ENCODE peak calls at places on chromosomes 2 and 18, in nine cellular contexts. S is BE2C; Q is adipocyte; L is H1; K is fibroblast of lung; P is CD8-positive, alpha-beta T cell; H is SJSA1; C is aorta; R is CD4-positive, CD25-positive, alpha-beta regulatory T cell. T is an unnamed sample. For H3K9me3 and H3K4me1, the result is how much of the 10 kb centered on the place peaks cover.

GRCh38 chr2:207782238-207783030 is 12.7 kb upstream of the FZD5 start:
- DNase-seq in H (no peak), C (no peak), L (no peak), P (no peak), Q (no peak), S (no peak), K (no peak), R (no peak), T (no peak)

GRCh38 chr2:207252979-207253640 is 87.4 kb upstream of the KLF7 start:
- DNase-seq in H (no peak), P (no peak), R (no peak), L (no peak), Q (peak), C (no peak), K (peak), S (peak), T (no peak)

GRCh38 chr2:223416826-223417610 is 185.1 kb downstream of the SCG2 start:
- DNase-seq in H (no peak), C (no peak), K (peak), R (no peak), P (no peak), L (no peak), S (no peak), Q (peak), T (no peak)

GRCh38 chr2:226798422-226799210 is 1.0 kb downstream of the IRS1 start:
- DNase-seq in K (peak), Q (peak), C (no peak), L (no peak), H (peak), R (peak), P (peak), S (peak), T (peak)

GRCh38 chr18:75162467-75162866 is 46.5 kb downstream of the PTGR3 start:
- DNase-seq in R (no peak), C (no peak), Q (peak), S (no peak), K (peak), P (no peak), H (no peak), L (no peak), T (no peak)

GRCh38 chr2:54240515-54241219 is 15.4 kb downstream of the TSPYL6 start:
- DNase-seq in S (no peak), K (peak), H (no peak), L (peak), R (no peak), C (no peak), Q (peak), P (no peak), T (peak)

GRCh38 chr2:63850204-63850571 is 8.5 kb downstream of the UGP2 start:
- DNase-seq in S (no peak), Q (no peak), C (no peak), H (no peak), P (no peak), L (no peak), K (no peak), R (no peak), T (no peak)

GRCh38 chr18:13474907-13475306 is 251.5 kb downstream of the FAM210A start:
- DNase-seq in C (no peak), S (no peak), L (no peak), Q (no peak), P (no peak), R (no peak), H (no peak), K (peak), T (no peak)

GRCh38 chr2:103464831-103465230 is 703.0 kb downstream of the TMEM182 start:
- DNase-seq in P (no peak), Q (no peak), L (no peak), C (no peak), K (no peak), H (no peak), R (no peak), S (no peak), T (no peak)

GRCh38 chr2:23327897-23328296 is 57.1 kb upstream of the KLHL29 start:
- DNase-seq in L (no peak), S (no peak), K (no peak), P (no peak), R (no peak), Q (no peak), H (no peak), C (no peak), T (no peak)

GRCh38 chr2:226673314-226673723 is 126.3 kb downstream of the IRS1 start:
- DNase-seq in P (no peak), Q (peak), S (peak), C (no peak), K (peak), R (no peak), L (no peak), H (peak), T (peak)

GRCh38 chr2:29759342-29759741 is 162.0 kb downstream of the ALK start:
- DNase-seq in P (no peak), R (no peak), C (no peak), K (no peak), Q (peak), L (no peak), H (no peak), S (no peak), T (no peak)

GRCh38 chr2:9308186-9308955 is 101.8 kb downstream of the ASAP2 start:
- DNase-seq in P (no peak), L (no peak), C (no peak), H (no peak), Q (no peak), K (peak), R (no peak), S (no peak), T (no peak)

GRCh38 chr2:40283111-40283909 is 168.6 kb downstream of the SLC8A1 start:
- DNase-seq in S (no peak), P (no peak), C (no peak), R (no peak), H (no peak), K (no peak), Q (no peak), L (no peak), T (no peak)

GRCh38 chr2:109447251-109447661 is 166.5 kb downstream of the SEPTIN10 start:
- DNase-seq in R (no peak), C (peak), S (no peak), Q (peak), P (no peak), L (no peak), H (peak), K (peak), T (no peak)

GRCh38 chr2:64987001-64987962 is 1.9 kb upstream of the SLC1A4 start:
- DNase-seq in S (no peak), K (peak), L (no peak), R (no peak), C (no peak), H (no peak), P (no peak), Q (peak), T (no peak)

GRCh38 chr18:70182548-70182947 is 22.9 kb downstream of the RTTN start:
- DNase-seq in S (no peak), C (no peak), Q (peak), H (no peak), K (no peak), P (no peak), R (no peak), L (no peak), T (no peak)

GRCh38 chr2:20666364-20667150 is at the start of gene GDF7:
- DNase-seq in C (peak), R (peak), P (no peak), H (no peak), S (no peak), K (no peak), L (no peak), Q (peak), T (peak)

GRCh38 chr2:109470121-109470921 is 143.4 kb downstream of the SEPTIN10 start:
- DNase-seq in K (peak), S (no peak), P (no peak), Q (peak), H (peak), L (no peak), R (no peak), C (peak), T (peak)

GRCh38 chr2:147665035-147665434 is 179.8 kb upstream of the ACVR2A start:
- DNase-seq in C (no peak), Q (no peak), L (no peak), R (no peak), P (no peak), S (no peak), K (peak), H (no peak), T (no peak)

GRCh38 chr2:210577263-210578071 is 21.1 kb downstream of the CPS1 start:
- DNase-seq in Q (peak), K (peak), R (no peak), H (no peak), C (no peak), P (no peak), S (no peak), L (no peak), T (no peak)

GRCh38 chr18:59229191-59229590 is 9.2 kb downstream of the GRP start:
- DNase-seq in P (no peak), Q (no peak), K (no peak), H (no peak), C (no peak), R (no peak), S (no peak), L (no peak), T (no peak)

GRCh38 chr2:183032200-183032794 is 6.0 kb downstream of the NCKAP1 start:
- DNase-seq in S (no peak), P (no peak), L (no peak), Q (peak), R (no peak), K (no peak), H (no peak), C (no peak), T (no peak)

GRCh38 chr2:72198532-72199241 is 51.0 kb upstream of the CYP26B1 start:
- DNase-seq in R (no peak), H (no peak), K (peak), Q (peak), L (no peak), C (no peak), S (no peak), P (no peak), T (peak)

GRCh38 chr2:2181505-2181904 is 149.6 kb downstream of the MYT1L start:
- DNase-seq in L (no peak), C (no peak), S (no peak), R (no peak), K (no peak), H (no peak), Q (no peak), P (no peak), T (no peak)

GRCh38 chr18:48613589-48613988 is 74.8 kb downstream of the CTIF start:
- DNase-seq in C (peak), H (no peak), Q (no peak), P (no peak), K (no peak), R (no peak), S (peak), L (no peak), T (peak)

GRCh38 chr2:216341151-216341550 is 31.1 kb downstream of the MARCHF4 start:
- DNase-seq in H (peak), R (no peak), S (peak), L (no peak), P (no peak), Q (peak), C (no peak), K (peak), T (peak)

GRCh38 chr2:45008296-45009129 is 739 bp downstream of the SIX2 start:
- DNase-seq in S (no peak), C (peak), P (no peak), H (no peak), K (peak), Q (no peak), R (no peak), L (no peak), T (peak)

GRCh38 chr2:201411421-201411820 is 39.8 kb downstream of the TRAK2 start:
- DNase-seq in C (no peak), K (no peak), R (no peak), P (no peak), L (no peak), H (no peak), S (no peak), Q (peak), T (no peak)

GRCh38 chr18:5058768-5059539 is 138.1 kb downstream of the AKAIN1 start:
- DNase-seq in S (no peak), L (no peak), R (no peak), H (no peak), C (no peak), P (peak), K (no peak), Q (no peak), T (no peak)

DNA sequence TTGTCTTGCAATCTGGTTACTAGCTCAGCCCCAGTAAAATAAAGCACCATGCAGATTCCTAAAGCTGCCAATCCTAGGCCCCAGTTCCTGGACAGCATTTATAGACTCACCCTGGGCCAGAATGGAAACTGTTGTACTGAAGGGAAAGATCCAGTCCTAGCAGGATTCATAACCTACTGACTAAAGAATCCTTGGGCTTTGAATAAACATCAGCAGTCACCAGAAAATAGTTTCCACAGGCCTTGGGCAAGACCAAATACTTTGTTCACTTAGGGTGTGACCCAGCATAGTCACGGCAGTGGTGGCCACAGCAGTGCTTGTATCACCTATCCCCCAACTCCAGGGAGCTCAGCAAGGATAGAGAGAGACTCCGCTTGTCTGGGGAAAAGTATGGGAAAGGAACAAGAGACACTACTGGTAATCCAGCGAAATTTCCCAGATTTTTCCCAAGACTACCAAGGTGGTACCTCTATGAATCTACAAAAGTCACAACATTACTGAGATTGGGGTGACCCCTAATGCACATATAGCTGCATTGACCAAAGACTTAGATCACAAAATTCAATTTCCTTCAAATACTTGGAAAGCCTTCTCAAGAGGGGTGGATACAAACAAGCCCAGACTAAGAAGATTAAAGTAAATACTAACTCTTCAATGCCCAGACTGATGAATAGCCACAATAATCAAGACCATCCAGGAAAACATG is 748.1 kb upstream of the LRATD1 start:
- DNase-seq in R (no peak), Q (peak), S (no peak), C (no peak), L (no peak), K (peak), P (no peak), H (no peak), T (no peak)
- H3K9me3 ChIP-seq in R (under half), Q (under half), S (under half), C (under half), L (under half), K (under half), P (under half), H (under half), T (under half)

DNA sequence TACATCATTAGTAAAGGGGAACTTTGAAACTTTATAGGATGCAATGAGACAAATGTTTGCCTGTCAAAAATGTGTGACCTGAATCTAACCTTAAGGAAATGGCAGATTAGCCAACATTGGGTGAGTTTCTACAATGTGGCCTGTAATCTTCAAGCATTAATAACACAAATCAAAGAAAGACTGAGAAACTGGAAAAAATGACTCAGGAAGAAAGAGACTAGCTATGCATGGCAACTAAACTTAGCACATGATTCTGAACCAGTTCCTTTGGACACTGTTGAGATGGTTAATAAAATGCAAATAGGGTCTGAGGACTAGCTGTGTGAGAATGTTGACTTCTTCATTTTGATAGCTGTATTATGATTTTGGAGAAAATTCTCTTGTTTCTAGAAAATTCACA is 628.6 kb upstream of the ID2 start:
- DNase-seq in L (no peak), P (no peak), Q (no peak), H (no peak), K (peak), C (no peak), R (no peak), S (no peak), T (no peak)
- H3K4me1 ChIP-seq in L (under half), P (under half), Q (under half), H (under half), K (under half), C (under half), R (under half), S (under half), T (under half)

DNA sequence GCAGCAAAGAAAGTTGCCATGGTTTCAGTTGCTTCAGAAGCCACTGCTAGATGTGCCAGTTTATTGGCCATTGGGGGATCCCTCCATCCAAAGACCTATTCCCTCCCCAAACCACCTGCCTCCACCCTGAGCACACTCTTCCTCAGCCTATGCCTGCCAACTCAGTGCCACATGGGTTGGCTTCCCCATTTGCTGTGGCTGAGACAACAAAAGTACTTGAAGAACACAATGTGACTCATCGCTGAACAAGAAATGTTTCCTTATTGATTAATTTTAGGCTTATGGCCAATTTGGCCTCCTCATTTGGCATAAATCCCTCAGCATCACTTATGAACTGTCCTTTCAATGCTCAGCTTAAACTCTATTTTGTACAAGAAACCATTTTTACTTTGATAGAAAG is 215.9 kb downstream of the TMEM247 start:
- DNase-seq in C (no peak), S (no peak), R (no peak), K (peak), L (no peak), Q (no peak), P (no peak), H (no peak), T (no peak)
- H3K9me3 ChIP-seq in C (under half), S (under half), R (under half), K (under half), L (under half), Q (under half), P (under half), H (under half), T (under half)

DNA sequence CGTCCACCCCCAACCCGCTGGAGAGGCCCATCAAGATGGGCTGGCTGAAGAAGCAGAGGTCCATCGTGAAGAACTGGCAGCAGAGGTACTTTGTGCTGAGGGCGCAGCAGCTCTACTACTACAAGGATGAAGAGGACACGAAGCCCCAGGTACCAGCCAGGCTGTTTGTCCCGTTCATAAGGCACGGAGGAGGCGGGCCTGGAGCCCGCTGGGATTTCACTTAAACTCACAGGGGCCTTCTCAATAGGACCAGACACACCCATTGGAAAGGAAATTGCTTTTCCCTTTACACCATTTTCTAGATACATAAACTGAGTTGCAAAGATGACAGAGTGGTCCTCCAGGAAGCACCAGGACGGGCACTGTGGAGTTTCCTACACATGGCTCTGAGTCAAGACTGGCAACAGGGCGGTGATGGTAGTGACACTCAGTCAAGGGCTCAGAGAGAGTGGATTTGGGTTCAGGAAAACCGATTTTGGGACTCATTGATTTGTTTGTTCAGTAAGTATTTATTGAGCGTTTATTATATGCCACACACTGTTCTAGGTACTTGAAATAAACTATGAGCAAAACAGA is 40.7 kb downstream of the ARHGAP25 start:
- DNase-seq in P (no peak), L (no peak), S (no peak), R (no peak), C (no peak), K (no peak), Q (no peak), H (no peak), T (no peak)
- H3K4me1 ChIP-seq in P (half or more), L (under half), S (under half), R (half or more), C (under half), K (under half), Q (under half), H (under half), T (under half)

DNA sequence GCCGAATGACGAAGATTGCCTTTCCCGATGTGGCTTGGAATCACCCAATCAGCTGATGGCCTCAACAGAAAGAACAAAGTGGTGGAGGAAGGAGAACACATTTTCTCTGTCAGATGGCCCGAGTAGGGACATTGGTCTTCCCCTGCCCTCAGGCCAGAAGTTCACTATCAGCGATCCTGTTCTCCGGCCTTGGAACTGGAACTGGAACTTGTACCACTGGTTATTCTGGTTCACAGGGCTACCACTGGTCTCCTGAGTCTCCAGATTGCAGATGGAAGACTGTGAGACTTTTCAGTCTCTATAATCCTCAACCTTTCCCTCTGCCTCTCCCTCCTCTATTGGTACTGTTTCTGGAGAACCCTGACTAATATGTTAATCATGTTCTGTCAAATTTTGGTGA is 180.4 kb downstream of the ANKRD30B start:
- DNase-seq in P (no peak), Q (no peak), K (no peak), C (no peak), S (no peak), L (no peak), R (no peak), H (no peak), T (no peak)
- H3K9me3 ChIP-seq in P (under half), Q (under half), K (under half), C (under half), S (under half), L (half or more), R (under half), H (under half), T (under half)

GRCh38 chr2:111708478-111708877 is 175.5 kb downstream of the ANAPC1 start:
- DNase-seq in S (no peak), L (no peak), H (no peak), C (no peak), R (no peak), Q (no peak), K (peak), P (no peak), T (no peak)

GRCh38 chr2:111705711-111706323 is 178.2 kb downstream of the ANAPC1 start:
- DNase-seq in H (peak), R (peak), P (no peak), Q (peak), L (peak), C (no peak), K (peak), S (no peak), T (no peak)

GRCh38 chr2:111709321-111709720 is 174.7 kb downstream of the ANAPC1 start:
- DNase-seq in K (no peak), P (no peak), S (no peak), Q (no peak), R (no peak), L (no peak), H (no peak), C (no peak), T (no peak)

GRCh38 chr2:111706481-111707001 is 177.5 kb downstream of the ANAPC1 start:
- DNase-seq in P (no peak), C (no peak), Q (no peak), K (no peak), H (no peak), S (no peak), R (no peak), L (no peak), T (no peak)

DNA sequence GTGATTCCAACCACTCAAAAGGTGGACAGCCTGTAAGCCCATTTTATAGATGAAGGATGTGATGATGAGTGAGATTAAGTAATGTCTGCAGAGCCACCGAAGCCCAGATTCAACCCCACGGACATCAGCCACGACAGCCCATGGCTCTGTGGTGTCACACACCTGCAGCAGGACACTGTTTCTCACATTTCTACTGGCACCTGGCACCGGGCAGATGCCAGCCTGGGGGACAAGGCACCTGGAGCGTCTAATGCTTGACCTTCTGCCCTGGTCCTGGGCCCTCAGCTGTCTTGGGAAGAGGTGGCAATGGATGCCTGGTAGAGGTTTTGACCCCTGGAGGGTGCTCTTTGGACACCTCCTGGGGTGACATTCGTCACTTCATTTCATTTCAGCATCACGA is 176.3 kb downstream of the ANAPC1 start:
- DNase-seq in K (no peak), P (no peak), C (no peak), L (no peak), S (no peak), Q (no peak), R (no peak), H (no peak), T (no peak)
- H3K4me1 ChIP-seq in K (under half), P (under half), C (under half), L (under half), S (under half), Q (under half), R (under half), H (under half), T (under half)

GRCh38 chr2:43340945-43341356 is 114.5 kb upstream of the ZFP36L2 start:
- DNase-seq in K (peak), R (no peak), L (no peak), H (peak), Q (peak), C (no peak), S (no peak), P (no peak), T (no peak)
- H3K9me3 ChIP-seq in K (under half), R (under half), L (under half), H (under half), Q (under half), C (under half), S (under half), P (under half), T (under half)

T was measured in right cardiac atrium.